ENCODE peak calls at places on chromosomes 1 and 21, in nine cellular contexts. A, G, L, V, N, I, U, K and B are unnamed samples. For H3K36me3, the result is how much of the 10 kb centered on the place peaks cover.

GRCh38 chr1:235018161-235018560 is 110.5 kb downstream of the TOMM20 start:
- DNase-seq in A (no peak), K (no peak), N (no peak), L (no peak), G (peak), I (peak), U (no peak), V (no peak), B (peak)

GRCh38 chr1:155893389-155894142 is 17.6 kb downstream of the RIT1 start:
- DNase-seq in U (no peak), A (no peak), N (no peak), I (peak), G (no peak), L (no peak), K (peak), V (no peak), B (no peak)

GRCh38 chr21:38503588-38503987 is 5.3 kb upstream of the ERG start:
- DNase-seq in L (no peak), U (no peak), N (no peak), I (no peak), A (no peak), V (peak), K (no peak), G (peak), B (peak)

GRCh38 chr1:119713538-119714456 is 2.1 kb downstream of the PHGDH start:
- DNase-seq in V (no peak), N (peak), G (no peak), L (no peak), U (peak), A (no peak), I (peak), K (no peak), B (no peak)

GRCh38 chr1:171576144-171576543 is 45.9 kb upstream of the MYOCOS start:
- DNase-seq in I (no peak), U (no peak), A (no peak), K (no peak), N (no peak), V (no peak), L (no peak), G (no peak), B (no peak)

GRCh38 chr1:234114648-234115307 is 210.3 kb downstream of the SLC35F3 start:
- DNase-seq in V (no peak), K (no peak), G (no peak), A (no peak), N (peak), L (no peak), U (peak), I (peak), B (peak)

GRCh38 chr1:33269621-33270020 is 13.3 kb downstream of the ZNF362 start:
- DNase-seq in U (no peak), G (peak), L (no peak), A (no peak), N (no peak), V (no peak), K (no peak), I (no peak), B (no peak)

GRCh38 chr21:37244506-37245083 is 22.5 kb downstream of the VPS26C start:
- DNase-seq in K (no peak), I (no peak), N (no peak), G (no peak), L (no peak), U (peak), A (no peak), V (no peak), B (no peak)

GRCh38 chr1:200977071-200977754 is 46.3 kb downstream of the KIF21B start:
- DNase-seq in L (no peak), U (no peak), G (no peak), N (no peak), I (no peak), A (no peak), K (no peak), V (no peak), B (no peak)

GRCh38 chr1:116407033-116407432 is 34.0 kb downstream of the ATP1A1 start:
- DNase-seq in K (no peak), V (no peak), A (no peak), G (no peak), I (no peak), L (no peak), U (no peak), N (no peak), B (no peak)

GRCh38 chr21:31529406-31529805 is 130.1 kb upstream of the SOD1 start:
- DNase-seq in N (no peak), U (no peak), I (no peak), V (no peak), K (no peak), A (no peak), G (no peak), L (no peak), B (no peak)

GRCh38 chr1:192363177-192363576 is 46.4 kb downstream of the RGS21 start:
- DNase-seq in L (no peak), V (no peak), K (no peak), I (no peak), A (no peak), U (peak), N (no peak), G (no peak), B (no peak)

GRCh38 chr1:230916607-230917283 is 48.4 kb upstream of the C1orf198 start:
- DNase-seq in L (no peak), A (no peak), I (no peak), V (no peak), K (no peak), N (no peak), G (no peak), U (no peak), B (no peak)
- H3K36me3 ChIP-seq in L (half or more), A (under half), I (under half), V (under half), K (under half), N (under half), G (under half), U (under half), B (under half)

GRCh38 chr1:56409112-56409691 is 170.2 kb downstream of the PLPP3 start:
- DNase-seq in L (peak), K (no peak), G (no peak), I (no peak), U (peak), A (no peak), V (peak), N (no peak), B (no peak)
- TF ChIP-seq CTCF in L (peak), K (no peak), G (no peak), I (peak), U (peak), A (no peak), V (peak), N (no peak), B (no peak)

GRCh38 chr1:183577897-183578470 is 12.3 kb downstream of the NCF2 start:
- DNase-seq in A (no peak), U (no peak), L (no peak), G (no peak), K (no peak), V (no peak), I (no peak), N (no peak), B (no peak)

GRCh38 chr1:183578846-183579245 is 11.4 kb downstream of the NCF2 start:
- DNase-seq in K (no peak), A (no peak), L (no peak), N (peak), V (no peak), G (no peak), I (peak), U (no peak), B (no peak)

GRCh38 chr1:183572721-183573120 is 17.5 kb downstream of the NCF2 start:
- DNase-seq in A (no peak), G (no peak), L (no peak), N (no peak), I (no peak), K (no peak), V (no peak), U (no peak), B (no peak)

GRCh38 chr1:183576537-183576936 is 13.7 kb downstream of the NCF2 start:
- DNase-seq in U (no peak), I (no peak), G (no peak), L (peak), V (peak), K (no peak), N (peak), A (no peak), B (no peak)

DNA sequence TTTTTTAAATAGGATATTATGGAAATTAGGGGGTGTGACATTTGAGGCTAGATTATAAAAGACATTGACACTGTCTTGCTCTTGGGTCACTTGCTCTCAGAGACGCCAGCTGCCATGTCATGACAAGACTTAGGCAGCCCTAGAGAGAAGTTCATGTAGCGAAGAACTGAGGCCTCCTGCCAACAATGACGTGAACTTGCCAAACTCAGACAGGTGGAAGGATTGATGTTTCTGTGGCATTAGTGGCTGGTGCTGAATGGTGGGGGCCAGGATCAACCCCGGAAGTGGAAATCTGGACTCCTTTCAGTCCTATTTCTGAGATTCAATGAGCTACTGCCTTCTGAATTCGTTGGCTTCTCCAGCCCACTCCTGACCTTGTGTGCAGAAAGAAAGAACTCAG is 14.7 kb downstream of the NCF2 start:
- DNase-seq in U (no peak), I (no peak), G (no peak), L (no peak), A (no peak), K (no peak), V (no peak), N (no peak), B (no peak)
- H3K4me3 ChIP-seq in U (no peak), I (no peak), G (no peak), L (no peak), A (no peak), K (no peak), V (no peak), N (no peak), B (no peak)

DNA sequence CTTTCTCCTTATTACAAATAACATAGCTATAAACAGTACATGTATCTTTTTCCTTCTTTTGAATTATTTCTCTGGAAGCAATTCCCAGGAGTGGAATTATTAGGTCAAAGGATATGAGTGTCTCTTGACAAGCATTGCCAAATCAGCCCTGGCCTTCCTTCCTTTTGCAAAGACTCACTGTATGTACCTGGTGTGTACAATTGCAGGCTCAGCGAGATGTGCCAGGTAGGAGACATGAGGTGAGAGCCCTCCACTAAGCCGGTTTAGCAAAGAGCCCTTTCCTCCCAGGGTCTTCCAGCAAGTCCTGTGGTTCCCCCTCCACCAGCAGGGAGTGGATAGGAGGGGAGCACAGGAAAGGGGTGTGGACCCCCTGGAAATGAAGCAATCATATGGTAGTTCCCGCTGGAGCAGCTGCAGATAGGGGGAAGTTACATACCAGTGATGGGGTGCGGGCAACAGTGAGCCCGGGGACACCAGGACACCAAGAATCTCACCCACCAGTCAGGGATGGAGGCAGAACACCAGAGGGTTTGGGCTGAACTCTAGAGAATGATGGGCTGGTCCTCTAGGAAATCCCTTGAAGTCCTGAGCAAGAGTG is 18.3 kb downstream of the RCSD1 start:
- DNase-seq in G (no peak), L (no peak), U (no peak), I (no peak), N (no peak), A (no peak), V (peak), K (no peak), B (no peak)
- H3K36me3 ChIP-seq in G (under half), L (under half), U (under half), I (under half), N (under half), A (under half), V (under half), K (under half), B (under half)

DNA sequence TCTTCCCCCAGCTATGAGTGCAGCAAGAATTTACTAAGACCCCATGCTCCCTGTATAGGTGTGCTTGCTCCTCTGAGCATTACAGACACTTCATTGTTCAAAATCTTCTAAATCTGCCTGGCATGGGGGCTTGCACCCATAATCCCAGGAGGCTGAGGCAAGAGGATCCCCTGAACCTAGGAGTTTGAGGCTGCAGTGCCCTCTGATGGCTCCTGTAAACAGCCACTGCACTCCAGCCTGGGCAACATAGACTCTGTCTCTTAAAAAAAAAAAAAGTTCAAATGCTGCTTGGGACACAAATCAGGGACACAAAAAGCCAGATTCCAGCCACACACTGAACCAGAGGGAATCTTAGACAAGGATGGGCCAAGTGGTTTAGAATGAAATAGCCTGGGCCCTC is 3.4 kb upstream of the ACOT7 start:
- DNase-seq in A (no peak), U (no peak), K (no peak), G (no peak), N (no peak), L (no peak), V (no peak), I (no peak), B (no peak)
- TF ChIP-seq CTCF in A (no peak), U (peak), K (no peak), G (no peak), N (peak), L (no peak), V (no peak), I (no peak), B (peak)

GRCh38 chr1:35575401-35575958 is 2.4 kb downstream of the TFAP2E start:
- DNase-seq in L (no peak), V (no peak), A (no peak), N (no peak), G (no peak), K (no peak), U (no peak), I (no peak), B (no peak)

GRCh38 chr1:35573198-35573775 is at the start of gene TFAP2E:
- DNase-seq in I (no peak), U (peak), N (peak), L (no peak), A (no peak), G (no peak), V (no peak), K (no peak), B (peak)

GRCh38 chr1:35574655-35575400 is 1.7 kb downstream of the TFAP2E start:
- DNase-seq in L (no peak), U (peak), V (no peak), K (no peak), I (no peak), G (no peak), N (no peak), A (no peak), B (no peak)

GRCh38 chr1:35572296-35572695 is 818 bp upstream of the TFAP2E start:
- DNase-seq in A (no peak), V (no peak), N (no peak), U (no peak), K (no peak), I (no peak), L (no peak), G (no peak), B (no peak)

DNA sequence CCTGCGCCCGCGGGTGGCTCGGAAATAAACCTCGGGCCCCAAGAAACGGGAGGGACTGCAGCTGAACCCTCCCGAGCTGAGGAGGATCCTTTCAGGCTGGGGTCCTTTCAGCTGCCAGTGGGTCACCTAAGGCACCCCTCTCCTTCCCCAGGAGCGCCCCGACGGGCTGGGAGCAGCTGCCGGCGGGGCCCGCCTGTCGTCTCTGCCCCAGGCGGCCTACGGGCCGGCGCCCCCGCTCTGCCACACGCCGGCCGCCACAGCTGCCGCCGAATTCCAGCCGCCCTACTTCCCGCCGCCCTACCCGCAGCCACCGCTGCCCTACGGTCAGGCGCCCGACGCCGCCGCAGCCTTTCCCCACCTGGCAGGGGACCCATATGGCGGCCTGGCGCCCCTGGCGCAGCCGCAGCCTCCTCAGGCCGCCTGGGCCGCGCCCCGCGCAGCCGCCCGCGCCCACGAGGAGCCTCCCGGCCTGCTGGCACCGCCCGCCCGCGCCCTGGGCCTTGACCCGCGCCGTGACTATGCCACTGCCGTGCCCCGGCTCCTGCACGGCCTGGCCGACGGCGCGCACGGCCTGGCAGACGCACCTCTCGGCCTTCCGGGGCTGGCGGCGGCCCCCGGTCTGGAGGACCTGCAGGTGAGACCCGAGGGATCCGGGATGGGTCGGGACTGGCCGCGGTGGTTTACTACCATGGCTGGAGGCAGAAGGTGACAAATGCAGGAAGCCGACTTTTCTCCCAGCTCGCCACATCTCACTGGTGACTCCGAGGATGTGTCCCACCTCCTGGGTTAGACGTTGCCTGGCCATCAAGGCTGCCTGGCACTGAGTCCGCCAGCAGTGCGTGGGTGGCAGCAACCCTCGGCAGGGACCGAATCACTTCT is 901 bp downstream of the TFAP2E start:
- DNase-seq in L (no peak), I (no peak), K (no peak), A (no peak), N (no peak), V (no peak), G (no peak), U (peak), B (no peak)
- H3K4me3 ChIP-seq in L (peak), I (peak), K (peak), A (no peak), N (peak), V (peak), G (peak), U (peak), B (no peak)